ENCODE peak calls at places on chromosomes 6 and 20, in eight cellular contexts. B, R, E, N, P, D, T and L are unnamed samples.

GRCh38 chr6:161228096-161228495 is 45.8 kb downstream of the AGPAT4 start:
- DNase-seq in R (no peak), B (no peak), P (no peak), D (no peak), T (peak), E (no peak), N (no peak), L (no peak)

GRCh38 chr20:36792422-36792821 is 18.9 kb upstream of the DSN1 start:
- DNase-seq in B (peak), E (peak), D (peak), P (peak), T (no peak), R (peak), N (peak), L (no peak)

GRCh38 chr6:113094781-113095180 is 747.7 kb downstream of the RFPL4B start:
- DNase-seq in D (no peak), P (no peak), B (no peak), N (no peak), R (no peak), E (no peak), T (no peak), L (no peak)

GRCh38 chr6:21598662-21599061 is 5.1 kb downstream of the SOX4 start:
- DNase-seq in T (no peak), B (no peak), D (no peak), N (no peak), P (no peak), R (peak), E (no peak), L (no peak)

GRCh38 chr6:81897793-81898192 is 145.3 kb upstream of the TENT5A start:
- DNase-seq in P (no peak), T (no peak), B (no peak), E (no peak), D (no peak), R (no peak), N (no peak), L (no peak)

GRCh38 chr6:123716506-123716905 is 79.8 kb upstream of the TRDN start:
- DNase-seq in T (no peak), D (no peak), P (no peak), E (no peak), N (peak), R (no peak), B (no peak), L (no peak)

GRCh38 chr6:55578537-55579363 is at the start of gene HMGCLL1:
- DNase-seq in D (no peak), R (peak), N (peak), P (peak), B (peak), E (peak), T (no peak), L (peak)

GRCh38 chr20:33521461-33521860 is 31.6 kb downstream of the CBFA2T2 start:
- DNase-seq in P (no peak), R (no peak), B (no peak), N (no peak), T (no peak), E (no peak), D (no peak), L (no peak)

GRCh38 chr6:147154454-147154853 is 49.8 kb upstream of the STXBP5 start:
- DNase-seq in R (no peak), B (no peak), N (peak), T (no peak), D (no peak), P (no peak), E (no peak), L (no peak)

GRCh38 chr6:44339763-44340625 is 2.5 kb upstream of the SPATS1 start:
- DNase-seq in D (no peak), E (no peak), P (no peak), T (no peak), N (peak), R (no peak), B (no peak), L (no peak)

GRCh38 chr6:138297761-138298298 is 79.5 kb upstream of the PBOV1 start:
- DNase-seq in P (no peak), R (no peak), B (peak), E (no peak), N (no peak), T (no peak), D (no peak), L (no peak)

GRCh38 chr6:77458421-77458820 is 4.9 kb downstream of the HTR1B start:
- DNase-seq in N (no peak), P (no peak), T (no peak), D (no peak), B (no peak), E (no peak), R (peak), L (no peak)

GRCh38 chr6:77454386-77454785 is 8.9 kb downstream of the HTR1B start:
- DNase-seq in T (no peak), B (no peak), N (no peak), P (no peak), R (no peak), E (no peak), D (no peak), L (no peak)

GRCh38 chr6:77457720-77458349 is 5.5 kb downstream of the HTR1B start:
- DNase-seq in T (peak), N (peak), B (peak), R (peak), P (peak), D (peak), E (peak), L (no peak)

GRCh38 chr6:77455271-77455670 is 8.0 kb downstream of the HTR1B start:
- DNase-seq in R (peak), T (no peak), D (no peak), B (no peak), E (no peak), N (no peak), P (no peak), L (no peak)

GRCh38 chr6:77456531-77457248 is 6.6 kb downstream of the HTR1B start:
- DNase-seq in D (no peak), E (peak), P (peak), N (peak), T (no peak), R (peak), B (peak), L (no peak)
- H3K4me3 ChIP-seq in D (no peak), E (no peak), P (no peak), N (no peak), T (no peak), R (no peak), B (no peak), L (no peak)

GRCh38 chr6:46948699-46949098 is 27.0 kb upstream of the ADGRF5 start:
- DNase-seq in R (peak), E (no peak), D (no peak), P (no peak), B (peak), T (no peak), N (no peak), L (no peak)

GRCh38 chr6:46949662-46950280 is 28.0 kb upstream of the ADGRF5 start:
- DNase-seq in P (no peak), E (no peak), T (no peak), N (peak), R (no peak), B (no peak), D (no peak), L (peak)

DNA sequence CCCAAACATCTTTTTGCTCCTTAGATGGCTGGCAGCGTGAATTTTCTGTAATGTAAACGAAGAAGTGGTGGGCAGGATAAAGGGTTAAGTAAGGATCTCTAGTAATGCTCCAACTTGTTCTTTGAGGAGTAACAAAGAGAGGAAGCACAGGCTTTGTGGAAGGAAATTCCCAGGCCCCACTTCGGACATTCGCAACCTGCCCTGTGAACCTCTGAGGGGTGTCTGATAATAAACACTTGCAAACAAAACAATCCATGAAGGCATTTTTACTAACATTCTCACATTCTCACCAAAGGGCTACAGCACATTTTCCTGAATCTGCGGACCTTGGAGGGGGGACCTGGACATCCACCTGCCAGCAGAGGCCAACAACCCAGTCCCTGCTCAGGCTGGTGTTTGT is 25.8 kb upstream of the ADGRF5 start:
- DNase-seq in R (peak), T (no peak), B (no peak), E (no peak), N (no peak), D (no peak), P (no peak), L (no peak)
- H3K27ac ChIP-seq in R (peak), T (no peak), B (no peak), E (no peak), N (no peak), D (no peak), P (no peak), L (peak)

GRCh38 chr20:19427913-19428800 is 215.7 kb downstream of the SLC24A3 start:
- DNase-seq in D (no peak), N (no peak), B (no peak), P (no peak), R (no peak), T (no peak), E (no peak), L (no peak)
- H3K4me3 ChIP-seq in D (no peak), N (no peak), B (no peak), P (no peak), R (no peak), T (no peak), E (no peak), L (no peak)

GRCh38 chr6:62764841-62765240 is 446.4 kb upstream of the FKBP1C start:
- DNase-seq in R (no peak), E (peak), D (no peak), N (no peak), T (no peak), B (peak), P (no peak), L (no peak)
- H3K27ac ChIP-seq in R (no peak), E (no peak), D (no peak), N (no peak), T (no peak), B (no peak), P (no peak), L (no peak)

GRCh38 chr20:50367739-50368375 is 142.3 kb upstream of the PTPN1 start:
- DNase-seq in P (no peak), E (no peak), D (no peak), R (no peak), T (peak), B (no peak), N (no peak), L (no peak)

GRCh38 chr20:50370036-50370566 is 140.1 kb upstream of the PTPN1 start:
- DNase-seq in T (no peak), R (no peak), P (no peak), B (no peak), D (no peak), N (no peak), E (no peak), L (no peak)

GRCh38 chr20:50368386-50368785 is 141.8 kb upstream of the PTPN1 start:
- DNase-seq in T (no peak), B (no peak), R (no peak), P (no peak), D (no peak), E (no peak), N (no peak), L (no peak)

GRCh38 chr20:50368813-50369224 is 141.4 kb upstream of the PTPN1 start:
- DNase-seq in N (peak), T (no peak), B (peak), P (no peak), R (no peak), D (no peak), E (no peak), L (no peak)

GRCh38 chr20:50369225-50370035 is 140.8 kb upstream of the PTPN1 start:
- DNase-seq in N (no peak), B (no peak), T (peak), P (no peak), D (peak), E (no peak), R (no peak), L (peak)
- H3K4me3 ChIP-seq in N (no peak), B (no peak), T (no peak), P (no peak), D (no peak), E (no peak), R (no peak), L (no peak)

DNA sequence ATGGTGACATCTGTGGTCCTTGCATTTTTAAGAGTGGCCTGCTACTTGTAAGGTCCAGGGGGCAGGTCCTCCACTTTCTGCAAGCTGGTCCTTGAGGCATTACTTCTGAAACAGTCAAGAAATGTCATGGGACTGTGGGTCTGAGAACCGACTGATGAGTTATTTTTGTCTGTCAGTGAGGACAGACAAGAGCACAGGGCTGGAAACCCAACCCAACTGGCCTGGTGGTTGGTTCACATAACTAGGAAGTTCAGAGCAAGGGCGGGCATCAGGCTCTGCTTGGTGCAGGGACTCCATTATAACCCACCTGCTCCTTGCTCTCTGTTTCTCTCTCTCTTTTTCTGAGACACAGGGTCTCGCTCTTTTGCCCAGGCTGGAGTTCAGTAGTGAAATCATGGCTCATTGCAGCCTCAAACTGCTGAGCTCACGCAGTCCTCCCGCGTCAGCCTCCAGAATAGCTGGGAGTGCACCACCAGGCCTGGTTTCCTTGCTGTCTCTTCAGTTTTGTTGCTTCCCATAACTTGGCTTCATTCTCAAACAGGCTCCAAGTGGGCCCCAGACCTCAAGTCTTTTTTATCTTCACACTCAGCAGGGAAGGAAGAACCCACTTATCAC is 9.2 kb downstream of the CST3 start:
- DNase-seq in B (no peak), N (no peak), D (no peak), P (no peak), T (no peak), R (no peak), E (no peak), L (no peak)
- H3K27ac ChIP-seq in B (no peak), N (peak), D (no peak), P (no peak), T (no peak), R (peak), E (no peak), L (no peak)

DNA sequence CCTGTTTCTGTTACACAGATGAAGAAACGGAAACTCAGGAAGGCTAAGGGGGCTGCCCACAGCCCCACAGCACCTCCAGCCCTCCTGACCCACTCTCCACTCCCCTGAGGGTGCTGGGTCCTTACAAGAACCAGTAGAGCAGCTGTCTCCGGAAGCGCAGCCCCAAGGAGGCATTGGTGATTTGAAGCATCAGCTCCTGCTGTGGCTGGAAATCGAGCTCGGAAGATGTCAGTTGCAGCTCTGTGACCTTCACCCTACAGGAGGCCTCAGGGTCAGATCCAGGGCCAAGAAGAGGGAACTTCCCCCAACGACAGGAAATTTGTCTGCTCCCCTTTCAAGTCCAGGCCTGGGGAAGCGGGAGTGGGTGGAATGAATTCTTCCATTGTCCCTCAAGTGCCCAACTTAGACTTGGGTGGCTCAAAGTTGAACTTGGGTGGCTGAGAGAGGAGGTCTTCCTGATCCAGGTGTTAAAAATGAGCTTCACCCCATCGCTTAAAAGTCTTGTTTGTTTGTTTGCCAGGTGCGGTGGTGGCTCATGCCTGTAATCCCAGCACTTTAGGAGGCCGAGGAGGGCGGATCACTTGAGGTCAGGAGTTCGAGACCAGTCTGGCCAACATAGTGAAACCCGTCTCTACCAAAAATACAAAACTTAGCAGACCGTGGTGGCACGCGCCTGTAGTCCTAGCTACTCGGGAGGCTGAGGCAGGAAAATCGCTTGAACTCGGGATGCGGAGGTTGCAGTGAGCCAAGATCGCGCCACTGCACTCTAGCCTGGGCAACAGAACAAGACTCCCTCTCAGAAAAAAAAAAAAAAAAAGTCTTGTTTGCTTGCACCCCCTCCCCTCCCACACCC is 1.9 kb downstream of the PLTP start:
- DNase-seq in P (no peak), R (no peak), B (no peak), N (no peak), E (no peak), T (peak), D (no peak), L (no peak)
- H3K4me3 ChIP-seq in P (no peak), R (peak), B (no peak), N (peak), E (peak), T (peak), D (peak), L (peak)

GRCh38 chr6:84428300-84428907 is 201.0 kb upstream of the CEP162 start:
- DNase-seq in T (no peak), N (peak), D (peak), R (peak), P (peak), E (peak), B (peak), L (peak)

GRCh38 chr6:84426002-84426705 is 198.7 kb upstream of the CEP162 start:
- DNase-seq in D (no peak), P (no peak), N (no peak), R (peak), B (peak), T (no peak), E (peak), L (no peak)

GRCh38 chr6:84422380-84422968 is 195.0 kb upstream of the CEP162 start:
- DNase-seq in P (peak), R (peak), D (no peak), T (peak), N (peak), B (peak), E (peak), L (peak)

GRCh38 chr6:84421031-84421430 is 193.6 kb upstream of the CEP162 start:
- DNase-seq in B (no peak), T (no peak), P (no peak), R (no peak), E (no peak), N (no peak), D (no peak), L (no peak)

GRCh38 chr6:84424956-84425355 is 197.5 kb upstream of the CEP162 start:
- DNase-seq in E (no peak), R (no peak), T (no peak), D (no peak), P (no peak), N (no peak), B (no peak), L (no peak)
- H3K27ac ChIP-seq in E (no peak), R (no peak), T (no peak), D (no peak), P (no peak), N (no peak), B (no peak), L (no peak)